ENCODE peak calls at places on chromosomes 3 and 15, in eight cellular contexts. X is K562, M is HCT116, E is endothelial cell of umbilical vein, P is A549, V is GM12878, K is HepG2, Y is H1. Q is an unnamed sample.

GRCh38 chr15:80068578-80068977 is 9.1 kb downstream of the ZFAND6 start:
- DNase-seq in Y (no peak), K (no peak), V (no peak), P (no peak), E (no peak), M (no peak), X (no peak), Q (no peak)

GRCh38 chr3:134239538-134239937 is 11.1 kb downstream of the RYK start:
- DNase-seq in X (no peak), M (no peak), Y (no peak), V (no peak), P (no peak), E (peak), K (no peak), Q (no peak)

GRCh38 chr3:21643752-21644151 is 107.3 kb downstream of the ZNF385D start:
- DNase-seq in K (no peak), Y (no peak), P (no peak), M (no peak), V (no peak), X (no peak), E (no peak), Q (no peak)

GRCh38 chr3:127547761-127548605 is 42.5 kb downstream of the TPRA1 start:
- DNase-seq in K (peak), M (peak), E (peak), X (peak), V (no peak), P (peak), Y (peak), Q (peak)

GRCh38 chr3:68057637-68058320 is 403.4 kb upstream of the SUCLG2 start:
- DNase-seq in P (no peak), Y (no peak), M (no peak), X (no peak), E (no peak), V (no peak), K (no peak), Q (peak)

GRCh38 chr3:113018461-113019181 is 27.8 kb downstream of the GTPBP8 start:
- DNase-seq in V (no peak), X (no peak), Y (no peak), M (no peak), K (no peak), E (no peak), P (no peak), Q (peak)

GRCh38 chr3:110414851-110415250 is 656.8 kb upstream of the NECTIN3 start:
- DNase-seq in Y (no peak), E (peak), K (peak), V (no peak), P (peak), M (peak), X (no peak), Q (no peak)

GRCh38 chr3:62046326-62046725 is 327.0 kb downstream of the FEZF2 start:
- DNase-seq in E (no peak), X (no peak), Y (no peak), P (no peak), K (no peak), M (no peak), V (no peak), Q (no peak)

GRCh38 chr3:126295407-126295939 is 61.7 kb downstream of the KLF15 start:
- DNase-seq in K (no peak), E (no peak), M (no peak), X (no peak), Y (no peak), P (no peak), V (no peak), Q (no peak)

GRCh38 chr15:63086271-63086670 is 35.4 kb upstream of the LACTB start:
- DNase-seq in P (no peak), X (no peak), K (no peak), Y (no peak), M (no peak), V (no peak), E (peak), Q (no peak)

GRCh38 chr3:54899273-54899672 is 28.6 kb downstream of the LRTM1 start:
- DNase-seq in E (no peak), P (no peak), K (no peak), M (no peak), Y (no peak), V (no peak), X (no peak), Q (no peak)

GRCh38 chr3:126654571-126655393 is at the start of gene TXNRD3:
- DNase-seq in X (peak), M (peak), Y (peak), K (peak), E (peak), V (no peak), P (peak), Q (peak)

GRCh38 chr3:157237886-157238285 is 77.9 kb upstream of the CCNL1 start:
- DNase-seq in X (no peak), K (no peak), V (no peak), P (no peak), Y (no peak), E (no peak), M (no peak), Q (no peak)
- TF ChIP-seq MAX in X (no peak), K (no peak), V (no peak), P (no peak), Y (no peak), E (no peak), M (no peak), Q (no peak)

DNA sequence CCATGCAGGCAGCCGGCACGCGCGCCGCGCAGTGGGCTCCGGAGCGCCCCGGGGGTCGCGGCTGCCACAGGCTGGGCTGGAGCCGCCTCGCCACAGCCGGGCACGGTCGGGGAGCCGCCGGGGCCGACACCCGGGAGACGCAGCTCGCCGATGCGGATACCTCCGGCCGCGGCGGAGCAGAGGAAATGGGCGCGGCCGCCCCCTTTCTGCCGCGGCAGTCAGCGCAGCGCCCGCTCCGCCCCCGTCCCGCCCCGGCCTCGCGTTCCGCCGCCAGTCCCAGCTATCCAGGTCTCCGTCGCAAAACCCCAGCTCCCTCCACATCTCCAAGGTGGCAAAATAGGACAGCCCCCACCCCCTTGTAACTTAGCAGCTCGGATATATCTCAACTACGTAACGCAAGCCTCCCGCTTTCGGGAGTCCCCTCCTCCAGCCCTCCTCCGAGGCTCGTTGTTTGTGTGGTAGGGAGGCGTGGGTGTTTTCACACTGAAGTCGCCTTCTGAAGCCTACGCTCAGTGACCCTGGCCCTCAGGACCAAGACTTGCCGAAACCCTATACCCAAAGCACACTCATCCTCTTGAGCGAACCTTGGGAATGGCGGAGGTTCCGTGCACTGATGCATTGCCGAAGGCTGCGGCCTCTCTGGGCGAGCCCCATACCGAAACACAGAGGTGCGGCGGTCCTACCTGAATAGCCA is at the start of gene SH3BP5:
- DNase-seq in V (no peak), X (peak), Y (peak), E (peak), M (peak), K (no peak), P (peak), Q (peak)
- TF ChIP-seq POLR2A in V (peak), X (peak), Y (no peak), E (peak), M (peak), K (no peak), P (peak), Q (peak)

DNA sequence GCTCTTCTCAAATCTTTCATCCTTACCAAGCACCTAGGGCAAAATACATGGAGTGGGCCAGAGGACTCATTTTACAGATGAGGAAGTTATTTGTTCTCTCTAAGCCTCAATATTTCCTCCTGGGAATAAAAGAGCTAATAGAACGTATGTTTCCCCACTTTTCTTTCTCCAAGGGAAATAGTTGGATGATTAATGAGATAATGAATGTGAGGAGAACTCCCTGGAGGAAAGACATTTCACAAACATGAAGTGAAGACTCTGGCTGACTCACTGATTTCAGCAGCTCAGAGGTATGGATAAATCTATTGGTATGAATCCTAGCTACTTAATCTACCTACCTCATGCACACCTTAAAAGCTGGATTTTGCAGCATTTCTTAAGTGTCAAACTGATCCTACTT is 98.4 kb downstream of the ECT2 start:
- DNase-seq in P (no peak), V (no peak), E (peak), X (no peak), K (no peak), M (no peak), Y (no peak), Q (no peak)
- TF ChIP-seq MAX in P (no peak), V (no peak), E (no peak), X (no peak), K (no peak), M (no peak), Y (no peak), Q (no peak)

GRCh38 chr3:50267280-50267913 is 1.6 kb upstream of the SEMA3B start:
- DNase-seq in M (no peak), P (no peak), K (no peak), V (no peak), E (no peak), Y (peak), X (no peak), Q (no peak)
- TF ChIP-seq POLR2A in M (no peak), P (no peak), K (no peak), V (no peak), E (no peak), Y (no peak), X (no peak), Q (no peak)

DNA sequence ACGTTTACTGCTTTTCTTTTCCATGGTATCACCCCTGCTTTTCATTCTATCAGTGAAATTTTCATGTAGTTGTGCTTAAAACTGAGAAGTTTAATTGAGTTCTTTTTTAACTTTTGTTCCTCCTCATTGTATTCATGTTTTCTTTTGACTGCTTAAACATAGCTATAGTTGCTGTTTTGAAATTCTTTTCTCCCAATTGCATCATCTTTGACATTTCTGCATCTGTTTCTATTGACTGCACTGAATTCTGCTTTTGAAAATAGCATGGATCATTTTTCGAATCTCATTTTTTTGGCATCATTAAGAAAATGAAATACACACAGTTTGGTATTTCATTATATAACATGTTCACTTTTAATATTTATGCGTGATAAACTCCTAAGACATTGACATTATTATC is 694.9 kb downstream of the MECOM start:
- DNase-seq in K (no peak), E (no peak), P (no peak), X (no peak), M (no peak), V (no peak), Y (no peak), Q (no peak)
- TF ChIP-seq MAX in K (no peak), E (no peak), P (no peak), X (no peak), M (no peak), V (no peak), Y (no peak), Q (no peak)

GRCh38 chr3:186108941-186109865 is at the start of gene ETV5:
- DNase-seq in K (peak), M (peak), Y (peak), V (peak), X (peak), E (peak), P (peak), Q (peak)

GRCh38 chr3:186109897-186110803 is 1.3 kb upstream of the ETV5 start:
- DNase-seq in V (no peak), P (peak), M (no peak), K (no peak), Y (peak), X (peak), E (peak), Q (no peak)

GRCh38 chr3:186108106-186108940 is 566 bp downstream of the ETV5 start:
- DNase-seq in M (peak), E (peak), Y (peak), P (peak), X (peak), K (peak), V (no peak), Q (peak)

GRCh38 chr3:186105543-186105942 is 3.3 kb downstream of the ETV5 start:
- DNase-seq in V (no peak), P (no peak), Y (no peak), X (no peak), E (no peak), M (no peak), K (no peak), Q (peak)

DNA sequence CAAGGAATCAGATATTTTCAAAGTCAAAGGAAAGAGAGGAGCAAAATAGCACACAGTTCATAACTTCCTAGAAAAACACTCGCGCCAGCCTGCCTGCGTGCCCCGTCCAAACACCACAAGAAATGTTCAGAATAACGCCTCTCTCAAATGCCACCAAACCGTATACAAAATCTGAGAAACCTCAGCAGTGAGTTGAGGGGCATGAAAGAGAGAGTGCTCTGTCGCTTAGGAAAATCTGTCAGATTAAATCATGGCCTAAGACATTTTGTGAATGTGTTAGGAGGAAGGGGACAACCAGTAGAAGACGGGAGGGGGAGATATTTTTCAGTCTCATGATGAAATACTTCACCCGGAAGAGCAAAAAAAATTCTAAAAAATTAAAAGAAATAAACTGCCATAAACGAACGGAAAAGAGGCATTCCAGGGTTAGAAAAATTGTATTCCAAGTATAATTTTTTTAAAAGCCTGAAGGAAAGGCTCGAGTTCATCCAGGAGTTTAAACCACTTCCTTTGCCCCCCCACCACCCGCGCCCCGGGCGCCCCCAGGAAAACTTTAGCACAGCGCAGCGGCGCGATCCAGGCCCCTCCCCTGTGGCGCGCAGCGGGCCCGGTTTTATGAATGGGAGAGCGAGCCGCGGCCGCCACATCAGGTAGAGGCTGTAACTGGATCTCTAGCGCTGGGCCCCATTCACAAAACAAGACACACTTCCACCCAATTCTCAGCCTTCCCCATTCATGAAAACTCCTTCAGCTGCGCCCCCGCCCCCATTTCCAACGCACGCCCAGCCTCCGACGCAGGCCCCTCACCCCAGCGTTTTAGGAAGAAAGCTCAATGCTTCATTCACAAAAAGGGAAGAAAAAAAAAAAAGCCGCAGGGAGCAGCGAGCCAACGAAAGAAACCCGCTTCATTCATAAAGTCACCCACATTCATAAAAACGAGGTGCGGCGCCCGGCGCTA is 1.5 kb downstream of the ETV5 start:
- DNase-seq in V (no peak), K (peak), M (peak), X (peak), E (peak), Y (peak), P (peak), Q (peak)
- TF ChIP-seq POLR2A in V (no peak), K (peak), M (no peak), X (no peak), E (peak), Y (no peak), P (no peak), Q (no peak)

GRCh38 chr15:99149366-99149765 is 44.5 kb downstream of the SYNM start:
- DNase-seq in E (no peak), Y (no peak), V (no peak), P (no peak), K (no peak), X (no peak), M (no peak), Q (no peak)
- TF ChIP-seq MAX in E (no peak), Y (no peak), V (no peak), P (no peak), K (no peak), X (no peak), M (no peak), Q (no peak)